ENCODE peak calls at places on chromosomes 3 and 15, in six cellular contexts. One of them, this sample, is unnamed.
A peak's percentile ranks its signal among the peaks of the same experiment; 100 is the strongest.

GRCh38 chr3:14451844-14452533 is 49.6 kb downstream of the SLC6A6 start:
- DNase-seq in H9: no peak
- DNase-seq in H1: no peak
- DNase-seq in IMR-90: peak; percentile 98
- DNase-seq in trophoblast cell: no peak
- DNase-seq in neuronal stem cell: no peak
- DNase-seq in this sample: peak; percentile 96

GRCh38 chr3:32453346-32453745 is 49.3 kb downstream of the CMTM6 start:
- DNase-seq in H9: no peak
- DNase-seq in H1: no peak
- DNase-seq in IMR-90: peak; percentile 95
- DNase-seq in trophoblast cell: no peak
- DNase-seq in neuronal stem cell: no peak
- DNase-seq in this sample: peak; percentile 79

GRCh38 chr3:147943265-147943945 is 534.2 kb downstream of the ZIC1 start:
- DNase-seq in H9: no peak
- DNase-seq in H1: no peak
- DNase-seq in IMR-90: peak; percentile 93
- DNase-seq in trophoblast cell: no peak
- DNase-seq in neuronal stem cell: no peak
- DNase-seq in this sample: peak; percentile 88

GRCh38 chr3:124217542-124217941 is 225.6 kb upstream of the ROPN1 start:
- DNase-seq in H9: peak; percentile 71
- DNase-seq in H1: no peak
- DNase-seq in IMR-90: peak; percentile 79
- DNase-seq in trophoblast cell: peak; percentile 41
- DNase-seq in neuronal stem cell: peak; percentile 78
- DNase-seq in this sample: peak; percentile 79

GRCh38 chr3:115922681-115923347 is 299.5 kb downstream of the GAP43 start:
- DNase-seq in H9: peak; percentile 64
- DNase-seq in H1: peak; percentile 17
- DNase-seq in IMR-90: peak; percentile 62
- DNase-seq in trophoblast cell: no peak
- DNase-seq in neuronal stem cell: no peak
- DNase-seq in this sample: peak; percentile 46

GRCh38 chr15:39589193-39589814 is 8.4 kb downstream of the THBS1 start:
- DNase-seq in H9: no peak
- DNase-seq in H1: no peak
- DNase-seq in IMR-90: no peak
- DNase-seq in trophoblast cell: no peak
- DNase-seq in neuronal stem cell: no peak
- DNase-seq in this sample: no peak

GRCh38 chr3:11995061-11995460 is 9.1 kb upstream of the SYN2 start:
- DNase-seq in H9: peak; percentile 74
- DNase-seq in H1: no peak
- DNase-seq in IMR-90: no peak
- DNase-seq in trophoblast cell: no peak
- DNase-seq in neuronal stem cell: no peak
- DNase-seq in this sample: no peak

GRCh38 chr3:105865867-105866350 is 2.9 kb downstream of the CBLB start:
- DNase-seq in H9: no peak
- DNase-seq in H1: no peak
- DNase-seq in IMR-90: no peak
- DNase-seq in trophoblast cell: no peak
- DNase-seq in neuronal stem cell: no peak
- DNase-seq in this sample: no peak

GRCh38 chr15:52783191-52783829 is 6.8 kb downstream of the ONECUT1 start:
- DNase-seq in H9: peak; percentile 91
- DNase-seq in H1: peak; percentile 69
- DNase-seq in IMR-90: no peak
- DNase-seq in trophoblast cell: peak; percentile 7
- DNase-seq in neuronal stem cell: peak; percentile 85
- DNase-seq in this sample: no peak

GRCh38 chr3:113968986-113969385 is 21.2 kb downstream of the ZDHHC23 start:
- DNase-seq in H9: no peak
- DNase-seq in H1: no peak
- DNase-seq in IMR-90: no peak
- DNase-seq in trophoblast cell: no peak
- DNase-seq in neuronal stem cell: no peak
- DNase-seq in this sample: no peak

GRCh38 chr15:30984542-30984941 is 6.9 kb downstream of the MTMR10 start:
- DNase-seq in H9: no peak
- DNase-seq in H1: no peak
- DNase-seq in IMR-90: no peak
- DNase-seq in trophoblast cell: no peak
- DNase-seq in neuronal stem cell: no peak
- DNase-seq in this sample: no peak

GRCh38 chr15:88878720-88879184 is 16.6 kb downstream of the HAPLN3 start:
- DNase-seq in H9: peak; percentile 87
- DNase-seq in H1: no peak
- DNase-seq in IMR-90: peak; percentile 35
- DNase-seq in trophoblast cell: peak; percentile 53
- DNase-seq in neuronal stem cell: peak; percentile 27
- DNase-seq in this sample: peak; percentile 48

GRCh38 chr3:184773341-184774186 is 38.4 kb upstream of the VPS8 start:
- DNase-seq in H9: no peak
- DNase-seq in H1: no peak
- DNase-seq in IMR-90: no peak
- DNase-seq in trophoblast cell: no peak
- DNase-seq in neuronal stem cell: peak; percentile 23
- DNase-seq in this sample: peak; percentile 45

GRCh38 chr3:67357610-67358458 is 296.6 kb downstream of the SUCLG2 start:
- DNase-seq in H9: peak; percentile 87
- DNase-seq in H1: peak; percentile 71
- DNase-seq in IMR-90: peak; percentile 35
- DNase-seq in trophoblast cell: peak; percentile 10
- DNase-seq in neuronal stem cell: peak; percentile 37
- DNase-seq in this sample: peak; percentile 40

GRCh38 chr3:13145131-13145825 is 72.0 kb upstream of the IQSEC1 start:
- DNase-seq in H9: no peak
- DNase-seq in H1: no peak
- DNase-seq in IMR-90: no peak
- DNase-seq in trophoblast cell: no peak
- DNase-seq in neuronal stem cell: no peak
- DNase-seq in this sample: no peak

GRCh38 chr3:102790742-102791141 is 355.9 kb downstream of the ZPLD1 start:
- DNase-seq in H9: no peak
- DNase-seq in H1: no peak
- DNase-seq in IMR-90: peak; percentile 71
- DNase-seq in trophoblast cell: no peak
- DNase-seq in neuronal stem cell: no peak
- DNase-seq in this sample: no peak

GRCh38 chr3:196073188-196073838 is 8.6 kb downstream of the TFRC start:
- DNase-seq in H9: peak; percentile 68
- DNase-seq in H1: no peak
- DNase-seq in IMR-90: peak; percentile 54
- DNase-seq in trophoblast cell: peak; percentile 65
- DNase-seq in neuronal stem cell: peak; percentile 64
- DNase-seq in this sample: peak; percentile 71

GRCh38 chr15:68877626-68878025 is 52.7 kb upstream of the SPESP1 start:
- DNase-seq in H9: no peak
- DNase-seq in H1: no peak
- DNase-seq in IMR-90: no peak
- DNase-seq in trophoblast cell: no peak
- DNase-seq in neuronal stem cell: no peak
- DNase-seq in this sample: no peak

GRCh38 chr3:146092230-146092629 is 68.8 kb downstream of the PLOD2 start:
- DNase-seq in H9: no peak
- DNase-seq in H1: no peak
- DNase-seq in IMR-90: peak; percentile 38
- DNase-seq in trophoblast cell: no peak
- DNase-seq in neuronal stem cell: no peak
- DNase-seq in this sample: no peak

GRCh38 chr15:67107014-67107812 is 41.8 kb downstream of the SMAD3 start:
- DNase-seq in H9: no peak
- DNase-seq in H1: no peak
- DNase-seq in IMR-90: peak; percentile 100
- DNase-seq in trophoblast cell: peak; percentile 80
- DNase-seq in neuronal stem cell: no peak
- DNase-seq in this sample: peak; percentile 99

GRCh38 chr3:14507345-14507741 is 32.8 kb downstream of the GRIP2 start:
- DNase-seq in H9: peak; percentile 30
- DNase-seq in H1: no peak
- DNase-seq in IMR-90: no peak
- DNase-seq in trophoblast cell: no peak
- DNase-seq in neuronal stem cell: no peak
- DNase-seq in this sample: no peak

GRCh38 chr3:181711325-181712135 is at the start of gene SOX2:
- DNase-seq in H9: peak; percentile 93
- DNase-seq in H1: peak; percentile 78
- DNase-seq in IMR-90: peak; percentile 4
- DNase-seq in trophoblast cell: no peak
- DNase-seq in neuronal stem cell: peak; percentile 95
- DNase-seq in this sample: peak; percentile 47

GRCh38 chr3:189324538-189325138 is 152.9 kb downstream of the TPRG1 start:
- DNase-seq in H9: no peak
- DNase-seq in H1: no peak
- DNase-seq in IMR-90: peak; percentile 72
- DNase-seq in trophoblast cell: no peak
- DNase-seq in neuronal stem cell: no peak
- DNase-seq in this sample: peak; percentile 83

GRCh38 chr3:14460342-14461005 is 58.1 kb downstream of the SLC6A6 start:
- DNase-seq in H9: no peak
- DNase-seq in H1: no peak
- DNase-seq in IMR-90: peak; percentile 93
- DNase-seq in trophoblast cell: no peak
- DNase-seq in neuronal stem cell: no peak
- DNase-seq in this sample: peak; percentile 55

GRCh38 chr3:55620361-55621025 is 133.4 kb upstream of the WNT5A start:
- DNase-seq in H9: peak; percentile 42
- DNase-seq in H1: no peak
- DNase-seq in IMR-90: peak; percentile 87
- DNase-seq in trophoblast cell: peak; percentile 22
- DNase-seq in neuronal stem cell: no peak
- DNase-seq in this sample: peak; percentile 73

GRCh38 chr15:40032125-40032839 is 6.7 kb downstream of the SRP14 start:
- DNase-seq in H9: no peak
- DNase-seq in H1: no peak
- DNase-seq in IMR-90: no peak
- DNase-seq in trophoblast cell: no peak
- DNase-seq in neuronal stem cell: no peak
- DNase-seq in this sample: no peak

GRCh38 chr15:31473384-31474058 is 146.9 kb downstream of the KLF13 start:
- DNase-seq in H9: no peak
- DNase-seq in H1: no peak
- DNase-seq in IMR-90: no peak
- DNase-seq in trophoblast cell: no peak
- DNase-seq in neuronal stem cell: no peak
- DNase-seq in this sample: no peak

GRCh38 chr3:157360044-157360443 is 76.6 kb upstream of the PTX3 start:
- DNase-seq in H9: no peak
- DNase-seq in H1: no peak
- DNase-seq in IMR-90: peak; percentile 93
- DNase-seq in trophoblast cell: peak; percentile 53
- DNase-seq in neuronal stem cell: no peak
- DNase-seq in this sample: peak; percentile 59

GRCh38 chr15:69855601-69856000 is 242.1 kb downstream of the TLE3 start:
- DNase-seq in H9: no peak
- DNase-seq in H1: no peak
- DNase-seq in IMR-90: no peak
- DNase-seq in trophoblast cell: no peak
- DNase-seq in neuronal stem cell: no peak
- DNase-seq in this sample: peak; percentile 66

GRCh38 chr3:113575191-113575590 is 42.8 kb downstream of the SIDT1 start:
- DNase-seq in H9: no peak
- DNase-seq in H1: no peak
- DNase-seq in IMR-90: no peak
- DNase-seq in trophoblast cell: no peak
- DNase-seq in neuronal stem cell: peak; percentile 56
- DNase-seq in this sample: no peak

GRCh38 chr3:66182228-66182627 is 38.6 kb upstream of the SLC25A26 start:
- DNase-seq in H9: no peak
- DNase-seq in H1: no peak
- DNase-seq in IMR-90: no peak
- DNase-seq in trophoblast cell: no peak
- DNase-seq in neuronal stem cell: no peak
- DNase-seq in this sample: no peak

GRCh38 chr3:141876381-141876890 is at the start of gene ATP1B3:
- DNase-seq in H9: peak; percentile 71
- DNase-seq in H1: peak; percentile 25
- DNase-seq in IMR-90: peak; percentile 78
- DNase-seq in trophoblast cell: peak; percentile 78
- DNase-seq in neuronal stem cell: peak; percentile 77
- DNase-seq in this sample: peak; percentile 86

GRCh38 chr3:126419886-126420786 is 25.4 kb downstream of the CFAP100 start:
- DNase-seq in H9: peak; percentile 76
- DNase-seq in H1: peak; percentile 25
- DNase-seq in IMR-90: no peak
- DNase-seq in trophoblast cell: no peak
- DNase-seq in neuronal stem cell: no peak
- DNase-seq in this sample: no peak

GRCh38 chr3:26653811-26654379 is 31.3 kb downstream of the LRRC3B start:
- DNase-seq in H9: no peak
- DNase-seq in H1: no peak
- DNase-seq in IMR-90: no peak
- DNase-seq in trophoblast cell: no peak
- DNase-seq in neuronal stem cell: no peak
- DNase-seq in this sample: no peak
- H4K91ac ChIP-seq in H9: no peak overlapping the region
- H4K91ac ChIP-seq in H1: no peak overlapping the region
- H4K91ac ChIP-seq in IMR-90: no peak overlapping the region
- H4K91ac ChIP-seq in trophoblast cell: no peak overlapping the region
- H4K91ac ChIP-seq in neuronal stem cell: no peak overlapping the region
- H4K91ac ChIP-seq in this sample: no peak overlapping the region

GRCh38 chr3:62558549-62559112 is 185.3 kb upstream of the FEZF2 start:
- DNase-seq in H9: peak; percentile 64
- DNase-seq in H1: peak; percentile 36
- DNase-seq in IMR-90: peak; percentile 13
- DNase-seq in trophoblast cell: peak; percentile 8
- DNase-seq in neuronal stem cell: peak; percentile 57
- DNase-seq in this sample: peak; percentile 20
- H4K91ac ChIP-seq in H9: no peak overlapping the region
- H4K91ac ChIP-seq in H1: no peak overlapping the region
- H4K91ac ChIP-seq in IMR-90: no peak overlapping the region
- H4K91ac ChIP-seq in trophoblast cell: no peak overlapping the region
- H4K91ac ChIP-seq in neuronal stem cell: no peak overlapping the region
- H4K91ac ChIP-seq in this sample: no peak overlapping the region

DNA sequence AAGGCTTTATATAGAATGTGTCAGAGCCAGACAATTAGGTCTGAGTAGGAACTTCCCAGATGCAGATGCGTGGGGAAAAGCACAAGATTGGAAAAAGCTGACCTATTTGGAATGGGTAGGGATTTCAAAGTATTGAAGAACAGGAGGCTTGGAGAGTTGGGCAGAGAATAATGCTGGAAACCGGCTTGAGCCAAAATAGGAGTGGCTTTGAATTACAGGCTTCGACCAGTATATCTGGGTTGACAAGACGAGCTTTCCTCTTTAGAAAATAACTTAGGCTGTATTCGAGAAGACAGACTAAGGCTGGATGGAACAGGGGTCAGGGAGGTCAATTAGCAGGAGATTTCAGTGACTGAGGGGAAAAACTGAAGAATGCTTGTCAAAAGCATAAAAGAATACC is 181.0 kb downstream of the GBE1 start:
- DNase-seq in H9: no peak
- DNase-seq in H1: no peak
- DNase-seq in IMR-90: no peak
- DNase-seq in trophoblast cell: no peak
- DNase-seq in neuronal stem cell: peak; percentile 71
- DNase-seq in this sample: no peak
- H4K91ac ChIP-seq in H9: no peak overlapping the region
- H4K91ac ChIP-seq in H1: no peak overlapping the region
- H4K91ac ChIP-seq in IMR-90: no peak overlapping the region
- H4K91ac ChIP-seq in trophoblast cell: no peak overlapping the region
- H4K91ac ChIP-seq in neuronal stem cell: no peak overlapping the region
- H4K91ac ChIP-seq in this sample: no peak overlapping the region

GRCh38 chr3:85330071-85330470 is 371.3 kb downstream of the CADM2 start:
- DNase-seq in H9: no peak
- DNase-seq in H1: no peak
- DNase-seq in IMR-90: no peak
- DNase-seq in trophoblast cell: no peak
- DNase-seq in neuronal stem cell: no peak
- DNase-seq in this sample: no peak
- H4K91ac ChIP-seq in H9: no peak overlapping the region
- H4K91ac ChIP-seq in H1: no peak overlapping the region
- H4K91ac ChIP-seq in IMR-90: no peak overlapping the region
- H4K91ac ChIP-seq in trophoblast cell: no peak overlapping the region
- H4K91ac ChIP-seq in neuronal stem cell: no peak overlapping the region
- H4K91ac ChIP-seq in this sample: no peak overlapping the region